ENCODE peak calls at places on chromosome 6, in six cellular contexts. L is progenitor cell of endocrine pancreas; Q is endothelial cell; X is RWPE1; J is fibroblast of mammary gland; N is CD4-positive, alpha-beta T cell. K is an unnamed sample.

GRCh38 chr6:118764766-118765165 is 113.4 kb upstream of the CEP85L start:
- DNase-seq in L (no peak), Q (no peak), N (no peak), J (no peak), X (no peak), K (no peak)

GRCh38 chr6:4281341-4282293 is 146.2 kb upstream of the ECI2 start:
- DNase-seq in X (peak), J (peak), L (peak), Q (peak), N (no peak), K (peak)

GRCh38 chr6:14320342-14320741 is 202.8 kb downstream of the CD83 start:
- DNase-seq in N (no peak), X (no peak), J (no peak), L (no peak), Q (no peak), K (no peak)

GRCh38 chr6:38024908-38025307 is 205.4 kb downstream of the ZFAND3 start:
- DNase-seq in N (no peak), X (no peak), Q (no peak), L (no peak), J (no peak), K (no peak)

GRCh38 chr6:119351005-119351394 is 1.4 kb upstream of the MAN1A1 start:
- DNase-seq in X (peak), Q (no peak), N (no peak), J (peak), L (no peak), K (no peak)

GRCh38 chr6:129923520-129923919 is 62.4 kb upstream of the TMEM244 start:
- DNase-seq in X (no peak), L (no peak), J (peak), N (no peak), Q (no peak), K (no peak)

GRCh38 chr6:106113256-106113954 is 27.3 kb downstream of the PRDM1 start:
- DNase-seq in J (no peak), N (no peak), Q (no peak), X (no peak), L (no peak), K (no peak)

GRCh38 chr6:74479960-74480359 is 725.9 kb downstream of the COL12A1 start:
- DNase-seq in X (no peak), Q (no peak), J (no peak), N (no peak), L (no peak), K (no peak)

GRCh38 chr6:87029711-87030314 is 65.1 kb downstream of the CGA start:
- DNase-seq in X (peak), J (peak), L (no peak), N (no peak), Q (no peak), K (no peak)

GRCh38 chr6:42165016-42165415 is 8.1 kb upstream of the GUCA1A start:
- DNase-seq in X (no peak), J (peak), N (no peak), Q (no peak), L (no peak), K (no peak)

GRCh38 chr6:32088487-32089049 is 20.6 kb downstream of the TNXB start:
- DNase-seq in X (no peak), Q (no peak), J (no peak), N (no peak), L (no peak), K (no peak)

GRCh38 chr6:108286366-108286765 is 8.5 kb upstream of the AFG1L start:
- DNase-seq in X (no peak), J (no peak), N (no peak), Q (no peak), L (no peak), K (no peak)

GRCh38 chr6:12012566-12013367 is 655 bp downstream of the HIVEP1 start:
- DNase-seq in X (peak), Q (peak), L (peak), J (peak), N (peak), K (peak)

GRCh38 chr6:123529843-123530242 is 106.9 kb downstream of the TRDN start:
- DNase-seq in Q (no peak), N (no peak), J (no peak), X (peak), L (no peak), K (no peak)

GRCh38 chr6:26207248-26207801 is 120.1 kb downstream of the HFE start:
- DNase-seq in L (no peak), J (no peak), N (no peak), Q (no peak), X (no peak), K (no peak)

GRCh38 chr6:54892831-54893230 is 46.3 kb downstream of the FAM83B start:
- DNase-seq in J (peak), Q (no peak), L (no peak), X (peak), N (no peak), K (no peak)

GRCh38 chr6:2029130-2029794 is 216.1 kb downstream of the GMDS start:
- DNase-seq in Q (no peak), L (no peak), X (peak), J (no peak), N (no peak), K (no peak)

GRCh38 chr6:147322299-147323162 is 118.3 kb downstream of the STXBP5 start:
- DNase-seq in J (peak), Q (no peak), N (no peak), L (no peak), X (no peak), K (no peak)

GRCh38 chr6:28618889-28619555 is 93.3 kb downstream of the GPX5 start:
- DNase-seq in L (no peak), J (no peak), N (no peak), Q (no peak), X (no peak), K (peak)

GRCh38 chr6:158849899-158850806 is 31.0 kb upstream of the EZR start:
- DNase-seq in L (no peak), J (peak), X (peak), Q (no peak), N (peak), K (no peak)

GRCh38 chr6:147141690-147142308 is 62.4 kb upstream of the STXBP5 start:
- DNase-seq in X (peak), J (peak), N (no peak), L (no peak), Q (no peak), K (no peak)

GRCh38 chr6:132693478-132693877 is 20.4 kb downstream of the VNN1 start:
- DNase-seq in X (no peak), N (no peak), J (peak), L (no peak), Q (no peak), K (no peak)

GRCh38 chr6:41713650-41714291 is 21.6 kb downstream of the TFEB start:
- DNase-seq in L (no peak), Q (no peak), J (no peak), X (no peak), N (no peak), K (no peak)

GRCh38 chr6:71533939-71534379 is 245.3 kb downstream of the OGFRL1 start:
- DNase-seq in J (peak), Q (peak), L (no peak), N (no peak), X (peak), K (no peak)

GRCh38 chr6:71886184-71887005 is at the start of gene RIMS1:
- DNase-seq in L (peak), Q (peak), X (no peak), N (no peak), J (no peak), K (peak)

GRCh38 chr6:32659856-32660595 is 6.4 kb downstream of the HLA-DQB1 start:
- DNase-seq in N (no peak), J (no peak), Q (no peak), X (no peak), L (no peak), K (peak)

GRCh38 chr6:98942263-98942803 is 5.4 kb downstream of the FBXL4 start:
- DNase-seq in N (no peak), X (no peak), L (no peak), J (no peak), Q (no peak), K (no peak)

GRCh38 chr6:39786636-39787035 is 5.5 kb upstream of the DAAM2 start:
- DNase-seq in J (no peak), Q (no peak), N (no peak), X (no peak), L (no peak), K (no peak)

GRCh38 chr6:4610256-4610655 is 165.9 kb upstream of the CDYL start:
- DNase-seq in N (no peak), Q (no peak), L (no peak), J (peak), X (no peak), K (no peak)

GRCh38 chr6:160131636-160132296 is 10.2 kb downstream of the SLC22A1 start:
- DNase-seq in L (no peak), J (no peak), N (no peak), Q (no peak), X (no peak), K (no peak)

GRCh38 chr6:151161363-151161762 is 78.4 kb upstream of the AKAP12 start:
- DNase-seq in X (no peak), N (no peak), Q (no peak), L (no peak), J (no peak), K (no peak)

GRCh38 chr6:14456941-14457340 is 339.4 kb downstream of the CD83 start:
- DNase-seq in X (no peak), J (no peak), L (no peak), N (no peak), Q (no peak), K (no peak)

GRCh38 chr6:81831274-81831673 is 78.8 kb upstream of the TENT5A start:
- DNase-seq in Q (no peak), N (no peak), J (no peak), X (no peak), L (no peak), K (no peak)

GRCh38 chr6:16092990-16093389 is 35.9 kb upstream of the MYLIP start:
- DNase-seq in Q (no peak), X (no peak), J (no peak), N (no peak), L (no peak), K (no peak)
- TF ChIP-seq CTCF in Q (no peak), X (no peak), J (no peak), N (no peak), L (no peak), K (no peak)

GRCh38 chr6:33824461-33825154 is 20.8 kb upstream of the MLN start:
- DNase-seq in J (no peak), N (no peak), L (no peak), Q (peak), X (no peak), K (no peak)

GRCh38 chr6:33820243-33820642 is 16.4 kb upstream of the MLN start:
- DNase-seq in Q (no peak), X (no peak), J (no peak), L (no peak), N (no peak), K (peak)

GRCh38 chr6:33820784-33821183 is 17.0 kb upstream of the MLN start:
- DNase-seq in J (no peak), N (no peak), X (no peak), Q (no peak), L (no peak), K (no peak)

GRCh38 chr6:33823806-33824205 is 20.0 kb upstream of the MLN start:
- DNase-seq in J (no peak), X (no peak), L (no peak), Q (no peak), N (no peak), K (no peak)

GRCh38 chr6:33822575-33823395 is 19.0 kb upstream of the MLN start:
- DNase-seq in X (peak), L (no peak), J (peak), N (no peak), Q (peak), K (peak)
- TF ChIP-seq CTCF in X (no peak), L (peak), J (peak), N (no peak), Q (peak), K (peak)

DNA sequence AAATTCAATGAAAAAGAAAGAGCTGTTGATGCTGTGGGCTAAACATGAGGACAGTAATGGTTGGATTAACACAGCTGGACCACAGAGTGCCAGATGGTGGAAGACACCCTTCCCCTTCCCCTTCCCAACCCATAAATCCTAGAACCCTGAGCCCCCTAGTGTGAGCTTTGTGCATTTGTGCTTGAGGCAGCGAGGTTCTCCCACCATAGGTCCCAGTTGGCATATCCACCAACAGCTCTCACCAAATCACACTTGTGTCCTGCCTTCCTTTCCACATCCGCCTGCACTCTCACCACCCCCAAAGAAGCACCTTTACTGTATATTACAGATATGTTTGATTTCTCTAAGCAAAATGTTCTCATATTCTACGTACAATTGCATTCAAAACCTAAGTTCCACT is 32.8 kb upstream of the HBS1L start:
- DNase-seq in X (no peak), L (no peak), J (no peak), N (no peak), Q (peak), K (no peak)
- TF ChIP-seq CTCF in X (no peak), L (no peak), J (no peak), N (no peak), Q (no peak), K (no peak)

GRCh38 chr6:68760941-68761676 is 126.0 kb downstream of the ADGRB3 start:
- DNase-seq in L (no peak), X (no peak), Q (no peak), N (no peak), J (no peak), K (no peak)
- TF ChIP-seq CTCF in L (no peak), X (no peak), Q (no peak), N (no peak), J (no peak), K (no peak)